ENCODE peak calls at places on chromosomes 11 and 22, in ten cellular contexts. One of them, this sample, is unnamed.

GRCh38 chr11:21785351-21785750 is 407.5 kb upstream of the ANO5 start:
- DNase-seq in cardiac fibroblast: no peak
- DNase-seq in endothelial cell: no peak
- DNase-seq in ovary: no peak
- DNase-seq in AG20443: no peak
- DNase-seq in M059J: no peak
- DNase-seq in esophagus squamous epithelium: no peak
- DNase-seq in C1 segment of cervical spinal cord: no peak
- DNase-seq in midbrain: no peak
- DNase-seq in naive thymus-derived CD8-positive, alpha-beta T cell: no peak
- DNase-seq in this sample: no peak

GRCh38 chr11:3808846-3809623 is 675 bp downstream of the PGAP2 start:
- DNase-seq in cardiac fibroblast: peak
- DNase-seq in endothelial cell: no peak
- DNase-seq in ovary: no peak
- DNase-seq in AG20443: peak
- DNase-seq in M059J: peak
- DNase-seq in esophagus squamous epithelium: no peak
- DNase-seq in C1 segment of cervical spinal cord: no peak
- DNase-seq in midbrain: no peak
- DNase-seq in naive thymus-derived CD8-positive, alpha-beta T cell: no peak
- DNase-seq in this sample: no peak

GRCh38 chr11:36890280-36890679 is 292.2 kb upstream of the RAG2 start:
- DNase-seq in cardiac fibroblast: no peak
- DNase-seq in endothelial cell: no peak
- DNase-seq in ovary: no peak
- DNase-seq in AG20443: no peak
- DNase-seq in M059J: no peak
- DNase-seq in esophagus squamous epithelium: no peak
- DNase-seq in C1 segment of cervical spinal cord: no peak
- DNase-seq in midbrain: no peak
- DNase-seq in naive thymus-derived CD8-positive, alpha-beta T cell: no peak
- DNase-seq in this sample: no peak

GRCh38 chr22:50613291-50613981 is 12.8 kb downstream of the MAPK8IP2 start:
- DNase-seq in cardiac fibroblast: no peak
- DNase-seq in endothelial cell: no peak
- DNase-seq in ovary: peak
- DNase-seq in AG20443: peak
- DNase-seq in M059J: no peak
- DNase-seq in esophagus squamous epithelium: no peak
- DNase-seq in C1 segment of cervical spinal cord: no peak
- DNase-seq in midbrain: no peak
- DNase-seq in naive thymus-derived CD8-positive, alpha-beta T cell: no peak
- DNase-seq in this sample: peak

GRCh38 chr22:46657655-46657953 is 37.4 kb downstream of the GRAMD4 start:
- DNase-seq in cardiac fibroblast: no peak
- DNase-seq in endothelial cell: no peak
- DNase-seq in ovary: no peak
- DNase-seq in AG20443: no peak
- DNase-seq in M059J: no peak
- DNase-seq in esophagus squamous epithelium: no peak
- DNase-seq in C1 segment of cervical spinal cord: no peak
- DNase-seq in midbrain: no peak
- DNase-seq in naive thymus-derived CD8-positive, alpha-beta T cell: no peak
- DNase-seq in this sample: no peak

GRCh38 chr22:29062286-29062949 is 787 bp upstream of the C22orf31 start:
- DNase-seq in cardiac fibroblast: no peak
- DNase-seq in endothelial cell: no peak
- DNase-seq in ovary: no peak
- DNase-seq in AG20443: no peak
- DNase-seq in M059J: no peak
- DNase-seq in esophagus squamous epithelium: no peak
- DNase-seq in C1 segment of cervical spinal cord: no peak
- DNase-seq in midbrain: no peak
- DNase-seq in naive thymus-derived CD8-positive, alpha-beta T cell: no peak
- DNase-seq in this sample: no peak

GRCh38 chr11:102359372-102359771 is 12.4 kb downstream of the BIRC2 start:
- DNase-seq in cardiac fibroblast: no peak
- DNase-seq in endothelial cell: no peak
- DNase-seq in ovary: no peak
- DNase-seq in AG20443: no peak
- DNase-seq in M059J: no peak
- DNase-seq in esophagus squamous epithelium: no peak
- DNase-seq in C1 segment of cervical spinal cord: no peak
- DNase-seq in midbrain: no peak
- DNase-seq in naive thymus-derived CD8-positive, alpha-beta T cell: no peak
- DNase-seq in this sample: no peak

GRCh38 chr22:33851240-33851639 is 69.0 kb downstream of the LARGE1 start:
- DNase-seq in cardiac fibroblast: no peak
- DNase-seq in endothelial cell: no peak
- DNase-seq in ovary: no peak
- DNase-seq in AG20443: no peak
- DNase-seq in M059J: no peak
- DNase-seq in esophagus squamous epithelium: no peak
- DNase-seq in C1 segment of cervical spinal cord: no peak
- DNase-seq in midbrain: no peak
- DNase-seq in naive thymus-derived CD8-positive, alpha-beta T cell: no peak
- DNase-seq in this sample: no peak

GRCh38 chr22:35835267-35835997 is 117.8 kb downstream of the APOL5 start:
- DNase-seq in cardiac fibroblast: peak
- DNase-seq in endothelial cell: no peak
- DNase-seq in ovary: no peak
- DNase-seq in AG20443: peak
- DNase-seq in M059J: no peak
- DNase-seq in esophagus squamous epithelium: no peak
- DNase-seq in C1 segment of cervical spinal cord: no peak
- DNase-seq in midbrain: no peak
- DNase-seq in naive thymus-derived CD8-positive, alpha-beta T cell: no peak
- DNase-seq in this sample: no peak

GRCh38 chr11:4797212-4797611 is 7.0 kb downstream of the OR52R1 start:
- DNase-seq in cardiac fibroblast: no peak
- DNase-seq in endothelial cell: no peak
- DNase-seq in ovary: no peak
- DNase-seq in AG20443: no peak
- DNase-seq in M059J: no peak
- DNase-seq in esophagus squamous epithelium: no peak
- DNase-seq in C1 segment of cervical spinal cord: no peak
- DNase-seq in midbrain: no peak
- DNase-seq in naive thymus-derived CD8-positive, alpha-beta T cell: no peak
- DNase-seq in this sample: no peak

GRCh38 chr11:111937461-111937769 is 272 bp downstream of the DIXDC1 start:
- DNase-seq in cardiac fibroblast: no peak
- DNase-seq in endothelial cell: no peak
- DNase-seq in ovary: no peak
- DNase-seq in AG20443: no peak
- DNase-seq in M059J: no peak
- DNase-seq in esophagus squamous epithelium: no peak
- DNase-seq in C1 segment of cervical spinal cord: peak
- DNase-seq in midbrain: peak
- DNase-seq in naive thymus-derived CD8-positive, alpha-beta T cell: no peak
- DNase-seq in this sample: no peak

GRCh38 chr22:22924369-22925145 is 36.9 kb downstream of the IGLL5 start:
- DNase-seq in cardiac fibroblast: no peak
- DNase-seq in endothelial cell: no peak
- DNase-seq in ovary: no peak
- DNase-seq in AG20443: no peak
- DNase-seq in M059J: no peak
- DNase-seq in esophagus squamous epithelium: no peak
- DNase-seq in C1 segment of cervical spinal cord: no peak
- DNase-seq in midbrain: no peak
- DNase-seq in naive thymus-derived CD8-positive, alpha-beta T cell: no peak
- DNase-seq in this sample: no peak

GRCh38 chr11:134864968-134865305 is 452.9 kb upstream of the B3GAT1 start:
- DNase-seq in cardiac fibroblast: no peak
- DNase-seq in endothelial cell: no peak
- DNase-seq in ovary: no peak
- DNase-seq in AG20443: no peak
- DNase-seq in M059J: no peak
- DNase-seq in esophagus squamous epithelium: no peak
- DNase-seq in C1 segment of cervical spinal cord: no peak
- DNase-seq in midbrain: no peak
- DNase-seq in naive thymus-derived CD8-positive, alpha-beta T cell: no peak
- DNase-seq in this sample: no peak

GRCh38 chr11:130689222-130689908 is 226.9 kb downstream of the SNX19 start:
- DNase-seq in cardiac fibroblast: peak
- DNase-seq in endothelial cell: no peak
- DNase-seq in ovary: no peak
- DNase-seq in AG20443: no peak
- DNase-seq in M059J: no peak
- DNase-seq in esophagus squamous epithelium: no peak
- DNase-seq in C1 segment of cervical spinal cord: no peak
- DNase-seq in midbrain: no peak
- DNase-seq in naive thymus-derived CD8-positive, alpha-beta T cell: no peak
- DNase-seq in this sample: no peak

GRCh38 chr11:19380375-19380774 is 139.6 kb upstream of the E2F8 start:
- DNase-seq in cardiac fibroblast: peak
- DNase-seq in endothelial cell: no peak
- DNase-seq in ovary: no peak
- DNase-seq in AG20443: peak
- DNase-seq in M059J: peak
- DNase-seq in esophagus squamous epithelium: no peak
- DNase-seq in C1 segment of cervical spinal cord: no peak
- DNase-seq in midbrain: no peak
- DNase-seq in naive thymus-derived CD8-positive, alpha-beta T cell: no peak
- DNase-seq in this sample: no peak

GRCh38 chr11:22479133-22479690 is 141.0 kb downstream of the SLC17A6 start:
- DNase-seq in cardiac fibroblast: no peak
- DNase-seq in endothelial cell: no peak
- DNase-seq in ovary: no peak
- DNase-seq in AG20443: peak
- DNase-seq in M059J: peak
- DNase-seq in esophagus squamous epithelium: no peak
- DNase-seq in C1 segment of cervical spinal cord: no peak
- DNase-seq in midbrain: no peak
- DNase-seq in naive thymus-derived CD8-positive, alpha-beta T cell: no peak
- DNase-seq in this sample: no peak

GRCh38 chr11:123504401-123504800 is 74.3 kb downstream of the GRAMD1B start:
- DNase-seq in cardiac fibroblast: no peak
- DNase-seq in endothelial cell: no peak
- DNase-seq in ovary: no peak
- DNase-seq in AG20443: no peak
- DNase-seq in M059J: no peak
- DNase-seq in esophagus squamous epithelium: no peak
- DNase-seq in C1 segment of cervical spinal cord: no peak
- DNase-seq in midbrain: no peak
- DNase-seq in naive thymus-derived CD8-positive, alpha-beta T cell: no peak
- DNase-seq in this sample: no peak

GRCh38 chr11:134412508-134413333 is 679 bp upstream of the B3GAT1 start:
- DNase-seq in cardiac fibroblast: no peak
- DNase-seq in endothelial cell: peak
- DNase-seq in ovary: no peak
- DNase-seq in AG20443: no peak
- DNase-seq in M059J: no peak
- DNase-seq in esophagus squamous epithelium: no peak
- DNase-seq in C1 segment of cervical spinal cord: peak
- DNase-seq in midbrain: peak
- DNase-seq in naive thymus-derived CD8-positive, alpha-beta T cell: no peak
- DNase-seq in this sample: no peak

GRCh38 chr22:28882878-28883656 is at the start of gene ZNRF3:
- DNase-seq in cardiac fibroblast: peak
- DNase-seq in endothelial cell: peak
- DNase-seq in ovary: peak
- DNase-seq in AG20443: peak
- DNase-seq in M059J: peak
- DNase-seq in esophagus squamous epithelium: peak
- DNase-seq in C1 segment of cervical spinal cord: peak
- DNase-seq in midbrain: peak
- DNase-seq in naive thymus-derived CD8-positive, alpha-beta T cell: peak
- DNase-seq in this sample: peak

GRCh38 chr11:48109046-48109666 is 107.5 kb upstream of the OR4B1 start:
- DNase-seq in cardiac fibroblast: peak
- DNase-seq in endothelial cell: no peak
- DNase-seq in ovary: no peak
- DNase-seq in AG20443: peak
- DNase-seq in M059J: peak
- DNase-seq in esophagus squamous epithelium: no peak
- DNase-seq in C1 segment of cervical spinal cord: no peak
- DNase-seq in midbrain: peak
- DNase-seq in naive thymus-derived CD8-positive, alpha-beta T cell: no peak
- DNase-seq in this sample: no peak

GRCh38 chr11:73315288-73316020 is 7.4 kb downstream of the ARHGEF17 start:
- DNase-seq in cardiac fibroblast: no peak
- DNase-seq in endothelial cell: no peak
- DNase-seq in ovary: no peak
- DNase-seq in AG20443: no peak
- DNase-seq in M059J: no peak
- DNase-seq in esophagus squamous epithelium: no peak
- DNase-seq in C1 segment of cervical spinal cord: no peak
- DNase-seq in midbrain: no peak
- DNase-seq in naive thymus-derived CD8-positive, alpha-beta T cell: no peak
- DNase-seq in this sample: no peak

GRCh38 chr11:36264011-36264410 is 25.2 kb downstream of the COMMD9 start:
- DNase-seq in cardiac fibroblast: no peak
- DNase-seq in endothelial cell: no peak
- DNase-seq in ovary: no peak
- DNase-seq in AG20443: no peak
- DNase-seq in M059J: no peak
- DNase-seq in esophagus squamous epithelium: no peak
- DNase-seq in C1 segment of cervical spinal cord: no peak
- DNase-seq in midbrain: no peak
- DNase-seq in naive thymus-derived CD8-positive, alpha-beta T cell: no peak
- DNase-seq in this sample: no peak